ENCODE peak calls at places on chromosomes 11 and 22, in seven cellular contexts. W is right atrium auricular region; X is spleen; I is stimulated activated CD8-positive, alpha-beta memory T cell treated with anti-CD3 and anti-CD28 coated beads, Interleukin-7, amount 100 ng/mL, for 1 hour; F is AG04450; B is mesenchymal stem cell; R is GM23248. C is an unnamed sample.

GRCh38 chr11:18650859-18651557 is 16.9 kb upstream of the SPTY2D1 start:
- DNase-seq in W (peak; percentile 62), X (no peak), I (no peak), F (peak; percentile 42), B (peak; percentile 62), R (peak; percentile 66), C (no peak)

GRCh38 chr11:102810943-102811528 is 13.1 kb upstream of the MMP1 start:
- DNase-seq in W (no peak), X (no peak), I (no peak), F (no peak), B (peak; percentile 49), R (peak; percentile 55), C (no peak)

GRCh38 chr11:124608146-124608545 is 3.1 kb upstream of the PANX3 start:
- DNase-seq in W (no peak), X (no peak), I (no peak), F (no peak), B (no peak), R (no peak), C (no peak)

GRCh38 chr22:46512683-46513082 is 24.7 kb downstream of the CELSR1 start:
- DNase-seq in W (no peak), X (no peak), I (no peak), F (no peak), B (no peak), R (no peak), C (no peak)

GRCh38 chr22:42648368-42649260 is 578 bp downstream of the CYB5R3 start:
- DNase-seq in W (no peak), X (peak; percentile 84), I (no peak), F (no peak), B (peak; percentile 52), R (peak; percentile 80), C (no peak)

GRCh38 chr22:46931414-46931813 is 169.0 kb downstream of the TBC1D22A start:
- DNase-seq in W (peak; percentile 28), X (no peak), I (no peak), F (no peak), B (peak; percentile 35), R (no peak), C (no peak)

GRCh38 chr22:19147193-19147780 is 2.8 kb downstream of the GSC2 start:
- DNase-seq in W (no peak), X (peak; percentile 47), I (no peak), F (no peak), B (no peak), R (no peak), C (no peak)

GRCh38 chr22:20015971-20016733 is 471 bp downstream of the ARVCF start:
- DNase-seq in W (no peak), X (peak; percentile 88), I (no peak), F (no peak), B (peak; percentile 37), R (peak; percentile 38), C (no peak)

GRCh38 chr11:64084962-64085710 is 49.4 kb downstream of the FLRT1 start:
- DNase-seq in W (no peak), X (no peak), I (no peak), F (no peak), B (no peak), R (no peak), C (no peak)

C was measured in suprapubic skin.